ENCODE peak calls at places on chromosome 7, in eight cellular contexts. V is stomach; K is retina; X is central memory CD4-positive, alpha-beta T cell; E is tibial artery; B is activated CD4-positive, alpha-beta T cell treated with anti-CD3 and anti-CD28 coated beads, Interleukin-2, amount 50 U/mL, for 48 hours; U is nephron progenitor cell; P is ELR. C is an unnamed sample.

GRCh38 chr7:83469491-83469890 is 179.4 kb downstream of the SEMA3E start:
- DNase-seq in U (no peak), B (no peak), P (peak; percentile 50), E (no peak), K (no peak), X (no peak), V (no peak), C (no peak)

GRCh38 chr7:103765891-103766290 is 223.6 kb downstream of the RELN start:
- DNase-seq in P (peak; percentile 7), V (no peak), U (no peak), B (no peak), K (peak; percentile 40), X (no peak), E (no peak), C (no peak)

GRCh38 chr7:111473449-111474198 is 88.7 kb downstream of the IMMP2L start:
- DNase-seq in K (no peak), B (no peak), U (no peak), P (no peak), X (no peak), E (no peak), V (no peak), C (no peak)

GRCh38 chr7:47968852-47969774 is 10.3 kb downstream of the HUS1 start:
- DNase-seq in B (peak; percentile 64), V (peak; percentile 59), X (peak; percentile 15), K (peak; percentile 61), U (peak; percentile 89), E (no peak), P (peak; percentile 74), C (peak; percentile 78)

GRCh38 chr7:19665399-19666008 is 43.3 kb downstream of the POLR1F start:
- DNase-seq in B (no peak), E (no peak), X (peak; percentile 3), V (no peak), P (peak; percentile 62), K (no peak), U (no peak), C (no peak)

GRCh38 chr7:136403591-136403990 is 426.4 kb upstream of the MTPN start:
- DNase-seq in U (no peak), P (no peak), V (no peak), X (no peak), K (no peak), B (no peak), E (no peak), C (no peak)

GRCh38 chr7:100545636-100546128 is 6.7 kb downstream of the AGFG2 start:
- DNase-seq in U (no peak), E (peak; percentile 89), K (no peak), P (peak; percentile 91), B (peak; percentile 71), X (no peak), V (no peak), C (peak; percentile 74)

GRCh38 chr7:101436857-101437576 is 74.3 kb downstream of the COL26A1 start:
- DNase-seq in V (no peak), K (no peak), P (no peak), E (no peak), B (peak; percentile 20), U (peak; percentile 69), X (no peak), C (peak; percentile 15)

GRCh38 chr7:130490888-130491771 is 755 bp upstream of the MEST start:
- DNase-seq in U (peak; percentile 63), E (no peak), X (no peak), K (peak; percentile 93), V (peak; percentile 30), B (peak; percentile 33), P (peak; percentile 29), C (peak; percentile 32)

GRCh38 chr7:46809886-46810285 is 772.0 kb downstream of the TNS3 start:
- DNase-seq in B (no peak), K (no peak), X (no peak), E (no peak), P (no peak), V (no peak), U (no peak), C (no peak)

C was measured in left colon.